ENCODE peak calls at places on chromosomes 13 and 19, in six cellular contexts. D, P, W, X, K and V are unnamed samples.

GRCh38 chr13:45108716-45109706 is 11.3 kb upstream of the GTF2F2 start:
- DNase-seq in D (no peak), P (no peak), W (no peak), X (no peak), K (no peak), V (no peak)

GRCh38 chr19:3243851-3244700 is 19.6 kb downstream of the CELF5 start:
- DNase-seq in D (no peak), P (peak), W (no peak), X (peak), K (no peak), V (no peak)

GRCh38 chr13:45339867-45340266 is 1.1 kb downstream of the TPT1 start:
- DNase-seq in D (no peak), P (peak), W (no peak), X (no peak), K (no peak), V (no peak)

GRCh38 chr13:95300625-95301134 is 571 bp downstream of the ABCC4 start:
- DNase-seq in D (no peak), P (peak), W (peak), X (no peak), K (peak), V (no peak)

GRCh38 chr13:33606692-33607091 is 211.3 kb upstream of the RFC3 start:
- DNase-seq in D (no peak), P (peak), W (no peak), X (no peak), K (no peak), V (no peak)

GRCh38 chr13:50106559-50106958 is 91.3 kb downstream of the KCNRG start:
- DNase-seq in D (no peak), P (no peak), W (no peak), X (no peak), K (no peak), V (no peak)

GRCh38 chr13:69553976-69554375 is 553.6 kb upstream of the ATXN8OS start:
- DNase-seq in D (no peak), P (no peak), W (no peak), X (no peak), K (no peak), V (no peak)

GRCh38 chr13:70375718-70376117 is 267.5 kb upstream of the KLHL1 start:
- DNase-seq in D (no peak), P (peak), W (no peak), X (no peak), K (no peak), V (no peak)

GRCh38 chr19:15562861-15563260 is 52.2 kb upstream of the CYP4F8 start:
- DNase-seq in D (no peak), P (peak), W (no peak), X (no peak), K (no peak), V (no peak)

GRCh38 chr13:46577656-46578589 is 25.0 kb downstream of the LRCH1 start:
- DNase-seq in D (no peak), P (no peak), W (no peak), X (no peak), K (no peak), V (no peak)

GRCh38 chr13:99339736-99340392 is 32.7 kb upstream of the GPR183 start:
- DNase-seq in D (no peak), P (no peak), W (no peak), X (no peak), K (no peak), V (no peak)

GRCh38 chr19:19137556-19138109 is 645 bp downstream of the TMEM161A start:
- DNase-seq in D (no peak), P (no peak), W (no peak), X (no peak), K (no peak), V (no peak)

GRCh38 chr19:294819-295686 is 3.9 kb upstream of the PLPP2 start:
- DNase-seq in D (no peak), P (peak), W (no peak), X (no peak), K (no peak), V (no peak)

GRCh38 chr19:42110658-42111057 is 21.6 kb downstream of the POU2F2 start:
- DNase-seq in D (no peak), P (no peak), W (no peak), X (no peak), K (no peak), V (no peak)

GRCh38 chr13:107250626-107251025 is 682.7 kb upstream of the ARGLU1 start:
- DNase-seq in D (no peak), P (no peak), W (no peak), X (no peak), K (no peak), V (no peak)

GRCh38 chr13:91493442-91493841 is 95.0 kb downstream of the GPC5 start:
- DNase-seq in D (no peak), P (no peak), W (no peak), X (no peak), K (no peak), V (no peak)

GRCh38 chr13:114124921-114125320 is 7.5 kb downstream of the RASA3 start:
- DNase-seq in D (no peak), P (no peak), W (no peak), X (no peak), K (no peak), V (no peak)

GRCh38 chr19:30602661-30603322 is 230.6 kb downstream of the ZNF536 start:
- DNase-seq in D (no peak), P (no peak), W (no peak), X (no peak), K (no peak), V (no peak)

GRCh38 chr19:19399733-19400438 is 5.6 kb upstream of the GATAD2A start:
- DNase-seq in D (no peak), P (no peak), W (no peak), X (no peak), K (no peak), V (no peak)

GRCh38 chr19:15532779-15533521 is 24.6 kb downstream of the CYP4F22 start:
- DNase-seq in D (no peak), P (peak), W (no peak), X (no peak), K (no peak), V (no peak)

GRCh38 chr19:28889941-28890645 is 322.9 kb downstream of the UQCRFS1 start:
- DNase-seq in D (no peak), P (no peak), W (no peak), X (no peak), K (no peak), V (no peak)

GRCh38 chr13:64234255-64234654 is 2818.6 kb upstream of the PCDH20 start:
- DNase-seq in D (no peak), P (no peak), W (no peak), X (no peak), K (no peak), V (no peak)